ENCODE peak calls at places on chromosomes 2 and 18, in four cellular contexts. One of them, this sample, is unnamed.

GRCh38 chr18:36889742-36890141 is 60.8 kb downstream of the KIAA1328 start:
- DNase-seq in K562: no peak
- DNase-seq in HCT116: no peak
- DNase-seq in SK-N-SH: no peak
- DNase-seq in this sample: no peak

GRCh38 chr2:33317369-33318015 is 159.0 kb upstream of the RASGRP3 start:
- DNase-seq in HCT116: no peak
- DNase-seq in SK-N-SH: no peak
- DNase-seq in K562: no peak
- DNase-seq in this sample: no peak

GRCh38 chr2:209942936-209943605 is 59.4 kb upstream of the RPE start:
- DNase-seq in K562: no peak
- DNase-seq in SK-N-SH: no peak
- DNase-seq in HCT116: no peak
- DNase-seq in this sample: no peak

GRCh38 chr2:169799555-169799954 is 884 bp downstream of the SSB start:
- DNase-seq in K562: peak; percentile 53
- DNase-seq in SK-N-SH: peak; percentile 35
- DNase-seq in HCT116: no peak
- DNase-seq in this sample: no peak

GRCh38 chr18:49183921-49184320 is 233.2 kb upstream of the SMAD7 start:
- DNase-seq in SK-N-SH: no peak
- DNase-seq in HCT116: no peak
- DNase-seq in K562: no peak
- DNase-seq in this sample: no peak

GRCh38 chr2:18536100-18536499 is 24.4 kb downstream of the RDH14 start:
- DNase-seq in SK-N-SH: no peak
- DNase-seq in K562: no peak
- DNase-seq in HCT116: no peak
- DNase-seq in this sample: no peak

GRCh38 chr2:169362346-169363026 is at the start of gene LRP2:
- DNase-seq in K562: no peak
- DNase-seq in SK-N-SH: peak; percentile 67
- DNase-seq in HCT116: no peak
- DNase-seq in this sample: no peak

GRCh38 chr2:192960945-192961344 is 766.2 kb upstream of the TMEFF2 start:
- DNase-seq in K562: no peak
- DNase-seq in SK-N-SH: no peak
- DNase-seq in HCT116: no peak
- DNase-seq in this sample: no peak

GRCh38 chr18:78213365-78213994 is 766.1 kb upstream of the SALL3 start:
- DNase-seq in K562: no peak
- DNase-seq in HCT116: no peak
- DNase-seq in SK-N-SH: no peak
- DNase-seq in this sample: no peak

GRCh38 chr18:42039396-42039795 is 84.4 kb downstream of the PIK3C3 start:
- DNase-seq in K562: no peak
- DNase-seq in SK-N-SH: no peak
- DNase-seq in HCT116: no peak
- DNase-seq in this sample: no peak

GRCh38 chr2:236286866-236287545 is 22.8 kb upstream of the ASB18 start:
- DNase-seq in HCT116: no peak
- DNase-seq in K562: no peak
- DNase-seq in SK-N-SH: no peak
- DNase-seq in this sample: no peak

GRCh38 chr2:65300134-65300771 is 72.6 kb downstream of the ACTR2 start:
- DNase-seq in HCT116: no peak
- DNase-seq in SK-N-SH: no peak
- DNase-seq in K562: no peak
- DNase-seq in this sample: no peak

GRCh38 chr2:101524811-101525430 is 50.0 kb upstream of the RFX8 start:
- DNase-seq in K562: no peak
- DNase-seq in HCT116: no peak
- DNase-seq in SK-N-SH: no peak
- DNase-seq in this sample: no peak

GRCh38 chr18:48841381-48842258 is 109.1 kb downstream of the SMAD7 start:
- DNase-seq in K562: peak; percentile 46
- DNase-seq in SK-N-SH: peak; percentile 77
- DNase-seq in HCT116: no peak
- DNase-seq in this sample: no peak

GRCh38 chr2:218291318-218291933 is 877 bp downstream of the TMBIM1 start:
- DNase-seq in HCT116: no peak
- DNase-seq in SK-N-SH: no peak
- DNase-seq in K562: no peak
- DNase-seq in this sample: no peak

GRCh38 chr2:218292700-218293014 is 354 bp upstream of the TMBIM1 start:
- DNase-seq in SK-N-SH: no peak
- DNase-seq in K562: no peak
- DNase-seq in HCT116: no peak
- DNase-seq in this sample: no peak

GRCh38 chr2:218289639-218290315 is 2.5 kb downstream of the TMBIM1 start:
- DNase-seq in SK-N-SH: no peak
- DNase-seq in K562: peak; percentile 54
- DNase-seq in HCT116: no peak
- DNase-seq in this sample: no peak

GRCh38 chr2:218291934-218292699 is at the start of gene TMBIM1:
- DNase-seq in HCT116: no peak
- DNase-seq in K562: peak; percentile 83
- DNase-seq in SK-N-SH: no peak
- DNase-seq in this sample: peak; percentile 72

DNA sequence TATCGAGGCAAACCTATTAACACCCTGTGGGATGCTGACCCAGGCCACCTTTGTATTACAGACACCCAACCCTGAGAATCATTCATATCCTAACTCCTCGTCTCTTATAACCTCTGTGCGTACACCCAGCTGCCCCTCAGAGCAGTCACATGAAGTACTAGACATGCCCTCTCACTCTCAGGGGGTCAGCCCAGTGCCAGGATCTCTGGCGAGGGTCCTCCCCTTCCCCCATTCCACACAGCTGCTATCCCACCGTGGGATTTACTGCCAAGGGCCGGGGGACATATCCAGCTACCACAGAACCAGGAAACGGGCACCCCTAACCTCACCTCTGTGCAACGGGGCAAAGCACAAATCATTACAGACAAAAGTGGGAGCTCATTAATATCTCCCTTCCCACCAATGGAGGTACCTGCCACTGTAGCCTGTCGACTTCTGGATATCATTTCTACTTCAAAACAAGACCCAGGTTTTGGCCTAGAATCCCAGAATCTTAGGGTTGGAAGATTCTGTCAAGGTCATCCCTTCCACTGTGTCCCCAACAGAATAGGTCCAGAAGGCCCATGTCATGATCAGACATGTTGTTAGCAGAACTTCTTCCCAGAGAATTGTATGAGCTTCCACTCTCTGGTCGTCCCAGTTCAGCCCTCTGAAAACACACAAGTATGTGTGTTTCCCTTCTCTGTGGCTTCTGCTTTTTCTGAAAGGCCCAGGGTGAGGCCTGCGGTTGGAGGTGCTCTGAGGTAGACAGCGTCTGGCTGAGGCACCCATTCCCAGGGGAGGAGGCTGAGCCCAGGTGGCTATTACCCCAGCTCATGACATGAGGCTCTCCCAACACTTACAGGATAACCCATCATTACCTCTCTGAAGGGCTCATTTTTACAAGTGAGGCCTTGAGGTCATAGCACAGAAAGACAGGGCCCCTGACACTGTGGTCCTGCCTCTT is 1.7 kb downstream of the TMBIM1 start:
- DNase-seq in K562: no peak
- DNase-seq in SK-N-SH: no peak
- DNase-seq in HCT116: no peak
- DNase-seq in this sample: no peak
- TF ChIP-seq JUND in K562: no peak
- TF ChIP-seq JUND in SK-N-SH: no peak
- TF ChIP-seq JUND in HCT116: no peak
- TF ChIP-seq JUND in this sample: no peak

DNA sequence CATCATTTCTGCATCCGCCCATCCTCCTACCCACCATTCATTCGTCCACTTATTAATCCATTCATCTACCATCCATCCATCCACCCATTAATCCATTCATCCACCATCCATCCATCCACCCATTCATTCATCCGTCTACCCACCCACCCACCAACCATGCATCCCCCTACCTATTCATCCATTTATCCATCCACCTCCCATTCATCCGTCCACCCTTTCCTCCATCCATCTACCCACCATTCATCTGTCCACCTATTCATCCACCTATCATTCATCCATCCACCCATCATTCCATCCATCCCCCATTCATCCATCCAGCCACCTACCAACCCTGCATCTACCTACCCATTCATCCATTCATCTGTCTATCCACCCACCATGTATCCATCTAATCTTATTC is 83.5 kb upstream of the MCFD2 start:
- DNase-seq in HCT116: no peak
- DNase-seq in SK-N-SH: no peak
- DNase-seq in K562: no peak
- DNase-seq in this sample: no peak
- TF ChIP-seq JUND in HCT116: no peak
- TF ChIP-seq JUND in SK-N-SH: no peak
- TF ChIP-seq JUND in K562: no peak
- TF ChIP-seq JUND in this sample: no peak

DNA sequence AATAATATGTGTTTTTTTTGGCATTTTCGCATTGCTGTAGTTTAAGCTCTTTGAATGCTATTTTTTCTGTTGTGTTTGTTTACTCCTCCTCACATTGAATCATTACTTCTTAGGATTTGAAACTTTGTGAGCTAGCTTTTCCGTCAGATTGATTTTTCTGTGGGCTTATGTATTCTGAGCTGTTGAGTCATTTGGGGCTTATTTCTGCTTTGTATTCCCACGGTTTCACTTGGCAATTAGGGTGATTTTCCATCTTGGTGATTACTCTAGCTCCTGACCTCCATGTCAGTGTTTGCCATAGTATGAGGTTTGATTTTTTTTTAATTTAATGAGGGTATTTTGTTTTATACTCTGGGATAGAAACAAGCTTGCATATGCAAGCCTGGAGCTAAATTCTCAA is 200.0 kb downstream of the CCDC102B start:
- DNase-seq in HCT116: no peak
- DNase-seq in K562: no peak
- DNase-seq in SK-N-SH: no peak
- DNase-seq in this sample: no peak
- TF ChIP-seq JUND in HCT116: no peak
- TF ChIP-seq JUND in K562: no peak
- TF ChIP-seq JUND in SK-N-SH: no peak
- TF ChIP-seq JUND in this sample: no peak

GRCh38 chr2:105804266-105804665 is 59.6 kb downstream of the NCK2 start:
- DNase-seq in HCT116: no peak
- DNase-seq in SK-N-SH: peak; percentile 58
- DNase-seq in K562: no peak
- DNase-seq in this sample: no peak
- TF ChIP-seq JUND in HCT116: no peak
- TF ChIP-seq JUND in SK-N-SH: no peak
- TF ChIP-seq JUND in K562: no peak
- TF ChIP-seq JUND in this sample: no peak

GRCh38 chr2:221434155-221434554 is 137.9 kb downstream of the EPHA4 start:
- DNase-seq in HCT116: no peak
- DNase-seq in K562: no peak
- DNase-seq in SK-N-SH: no peak
- DNase-seq in this sample: no peak

GRCh38 chr2:221428896-221429295 is 143.2 kb downstream of the EPHA4 start:
- DNase-seq in K562: no peak
- DNase-seq in HCT116: no peak
- DNase-seq in SK-N-SH: no peak
- DNase-seq in this sample: no peak

GRCh38 chr2:221431477-221431876 is 140.6 kb downstream of the EPHA4 start:
- DNase-seq in SK-N-SH: no peak
- DNase-seq in K562: no peak
- DNase-seq in HCT116: no peak
- DNase-seq in this sample: no peak

GRCh38 chr2:221426929-221427328 is 145.2 kb downstream of the EPHA4 start:
- DNase-seq in SK-N-SH: no peak
- DNase-seq in HCT116: no peak
- DNase-seq in K562: no peak
- DNase-seq in this sample: no peak

DNA sequence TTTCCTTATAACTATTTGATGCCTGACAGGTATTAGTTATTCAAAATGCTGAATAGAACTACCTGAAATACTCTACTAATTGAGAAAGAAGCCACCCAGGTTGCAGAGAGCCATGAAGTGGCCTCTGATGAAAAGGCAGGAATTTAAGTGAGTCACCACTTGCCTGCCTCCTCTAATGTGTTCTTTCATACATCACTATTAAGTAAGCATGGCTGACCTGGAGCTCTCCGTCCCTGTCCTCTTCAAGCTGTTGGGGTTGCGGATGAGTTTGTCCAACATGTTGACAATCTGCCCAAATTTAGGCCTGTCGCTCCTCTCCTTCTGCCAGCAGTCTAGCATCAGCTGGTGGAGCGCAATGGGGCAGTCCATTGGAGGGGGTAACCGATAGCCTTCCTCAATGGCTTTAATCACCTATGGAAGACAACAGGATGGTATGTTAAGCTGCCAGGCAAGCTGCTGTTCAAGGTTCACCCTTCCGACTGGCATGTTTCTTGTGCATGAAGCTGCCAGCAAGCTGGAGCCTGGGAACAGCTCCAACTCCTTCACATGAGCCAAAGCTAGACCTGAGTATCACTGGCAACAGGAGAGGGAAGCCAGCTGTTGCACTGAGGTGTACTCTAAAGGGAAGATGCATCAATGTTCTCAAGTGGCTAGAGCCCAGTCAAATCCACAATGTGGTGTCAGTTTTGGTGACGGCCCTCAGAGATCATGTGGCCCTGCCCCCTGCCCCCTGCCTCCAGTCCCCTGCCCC is 142.2 kb downstream of the EPHA4 start:
- DNase-seq in SK-N-SH: no peak
- DNase-seq in K562: no peak
- DNase-seq in HCT116: no peak
- DNase-seq in this sample: no peak
- TF ChIP-seq JUND in SK-N-SH: no peak
- TF ChIP-seq JUND in K562: no peak
- TF ChIP-seq JUND in HCT116: no peak
- TF ChIP-seq JUND in this sample: no peak

DNA sequence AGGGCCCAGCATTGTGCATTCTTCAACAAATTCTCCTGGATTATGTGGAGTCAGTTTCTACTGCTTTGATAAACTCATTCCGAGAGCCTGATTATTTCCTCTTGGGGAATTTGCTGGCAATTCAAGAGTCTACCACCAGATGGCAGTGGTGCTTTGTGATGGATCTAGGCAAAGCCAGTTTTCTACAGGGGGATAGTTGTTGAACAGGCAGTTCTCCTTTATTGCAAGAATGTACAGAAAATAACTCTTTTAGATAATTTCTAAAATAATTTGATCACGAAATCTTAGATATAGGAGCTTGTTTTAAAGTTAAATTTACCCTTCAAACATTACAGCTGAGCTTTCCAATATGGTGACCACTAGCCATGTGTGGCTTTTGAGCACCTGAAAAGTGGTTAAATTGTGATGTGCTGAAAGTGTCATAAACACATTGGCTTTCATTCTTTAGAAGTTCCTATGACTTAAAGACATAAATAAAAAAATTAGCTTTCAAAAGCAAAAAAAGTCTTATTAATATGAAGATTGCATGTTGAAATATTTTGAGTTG is 66.7 kb upstream of the HAAO start:
- DNase-seq in HCT116: peak; percentile 69
- DNase-seq in SK-N-SH: peak; percentile 86
- DNase-seq in K562: peak; percentile 85
- DNase-seq in this sample: peak; percentile 70
- TF ChIP-seq JUND in HCT116: no peak
- TF ChIP-seq JUND in SK-N-SH: no peak
- TF ChIP-seq JUND in K562: peak; percentile 22
- TF ChIP-seq JUND in this sample: no peak